ENCODE peak calls at places on chromosomes 6 and 20, in four cellular contexts. One of them, this sample, is unnamed.

GRCh38 chr6:81613606-81614005 is 138.9 kb downstream of the TENT5A start:
- DNase-seq in prostate gland: no peak
- DNase-seq in NCI-H345: no peak
- DNase-seq in neural progenitor cell: no peak
- DNase-seq in this sample: no peak

GRCh38 chr20:50368813-50369224 is 141.4 kb upstream of the PTPN1 start:
- DNase-seq in prostate gland: no peak
- DNase-seq in NCI-H345: no peak
- DNase-seq in neural progenitor cell: no peak
- DNase-seq in this sample: no peak

GRCh38 chr6:56618050-56618449 is 24.6 kb downstream of the DST start:
- DNase-seq in prostate gland: no peak
- DNase-seq in NCI-H345: no peak
- DNase-seq in neural progenitor cell: no peak
- DNase-seq in this sample: no peak

GRCh38 chr6:149248688-149249369 is 68.7 kb upstream of the TAB2 start:
- DNase-seq in prostate gland: no peak
- DNase-seq in NCI-H345: no peak
- DNase-seq in neural progenitor cell: no peak
- DNase-seq in this sample: no peak

GRCh38 chr6:148240866-148241477 is 101.7 kb upstream of the SASH1 start:
- DNase-seq in prostate gland: no peak
- DNase-seq in NCI-H345: no peak
- DNase-seq in neural progenitor cell: no peak
- DNase-seq in this sample: no peak

GRCh38 chr20:53692465-53693067 is 98.9 kb upstream of the ZNF217 start:
- DNase-seq in prostate gland: no peak
- DNase-seq in NCI-H345: no peak
- DNase-seq in neural progenitor cell: no peak
- DNase-seq in this sample: no peak

GRCh38 chr20:10511507-10512231 is 76.6 kb downstream of the SLX4IP start:
- DNase-seq in prostate gland: peak
- DNase-seq in NCI-H345: peak
- DNase-seq in neural progenitor cell: peak
- DNase-seq in this sample: peak

GRCh38 chr6:340991-341827 is 48.9 kb downstream of the DUSP22 start:
- DNase-seq in prostate gland: no peak
- DNase-seq in NCI-H345: no peak
- DNase-seq in neural progenitor cell: no peak
- DNase-seq in this sample: peak

GRCh38 chr6:149884215-149884614 is 13.7 kb downstream of the RAET1E start:
- DNase-seq in prostate gland: no peak
- DNase-seq in NCI-H345: no peak
- DNase-seq in neural progenitor cell: peak
- DNase-seq in this sample: no peak